ENCODE peak calls at places on chromosomes 12 and 14, in ten cellular contexts. One of them, this sample, is unnamed.

GRCh38 chr14:73290279-73290678 is 53.0 kb downstream of the PAPLN start:
- DNase-seq in transverse colon: no peak
- DNase-seq in A549: no peak
- DNase-seq in IMR-90: peak; percentile 37
- DNase-seq in right lobe of liver: no peak
- DNase-seq in vagina: no peak
- DNase-seq in uterus: no peak
- DNase-seq in thyroid gland: no peak
- DNase-seq in heart left ventricle: no peak
- DNase-seq in HCT116: no peak
- DNase-seq in this sample: no peak

GRCh38 chr14:92959189-92959531 is 36.2 kb downstream of the CHGA start:
- DNase-seq in transverse colon: no peak
- DNase-seq in A549: no peak
- DNase-seq in IMR-90: no peak
- DNase-seq in right lobe of liver: no peak
- DNase-seq in vagina: no peak
- DNase-seq in uterus: no peak
- DNase-seq in thyroid gland: no peak
- DNase-seq in heart left ventricle: no peak
- DNase-seq in HCT116: no peak
- DNase-seq in this sample: no peak

GRCh38 chr14:64249363-64249762 is 44.8 kb downstream of the ESR2 start:
- DNase-seq in transverse colon: no peak
- DNase-seq in A549: no peak
- DNase-seq in IMR-90: no peak
- DNase-seq in right lobe of liver: no peak
- DNase-seq in vagina: no peak
- DNase-seq in uterus: no peak
- DNase-seq in thyroid gland: no peak
- DNase-seq in heart left ventricle: no peak
- DNase-seq in HCT116: no peak
- DNase-seq in this sample: no peak

GRCh38 chr12:69994593-69995222 is 169.7 kb downstream of the MYRFL start:
- DNase-seq in transverse colon: peak; percentile 71
- DNase-seq in A549: no peak
- DNase-seq in IMR-90: no peak
- DNase-seq in right lobe of liver: no peak
- DNase-seq in vagina: no peak
- DNase-seq in uterus: no peak
- DNase-seq in thyroid gland: no peak
- DNase-seq in heart left ventricle: no peak
- DNase-seq in HCT116: no peak
- DNase-seq in this sample: no peak

GRCh38 chr14:60862283-60862682 is 118.6 kb downstream of the TRMT5 start:
- DNase-seq in transverse colon: peak; percentile 82
- DNase-seq in A549: no peak
- DNase-seq in IMR-90: no peak
- DNase-seq in right lobe of liver: no peak
- DNase-seq in vagina: no peak
- DNase-seq in uterus: peak; percentile 61
- DNase-seq in thyroid gland: peak; percentile 81
- DNase-seq in heart left ventricle: peak; percentile 31
- DNase-seq in HCT116: no peak
- DNase-seq in this sample: peak; percentile 47

GRCh38 chr14:64758025-64758521 is 53.8 kb downstream of the PLEKHG3 start:
- DNase-seq in transverse colon: peak; percentile 39
- DNase-seq in A549: peak; percentile 45
- DNase-seq in IMR-90: peak; percentile 66
- DNase-seq in right lobe of liver: no peak
- DNase-seq in vagina: no peak
- DNase-seq in uterus: peak; percentile 65
- DNase-seq in thyroid gland: peak; percentile 70
- DNase-seq in heart left ventricle: no peak
- DNase-seq in HCT116: no peak
- DNase-seq in this sample: peak; percentile 57

GRCh38 chr12:93777249-93777648 is 100.1 kb downstream of the CRADD start:
- DNase-seq in transverse colon: no peak
- DNase-seq in A549: no peak
- DNase-seq in IMR-90: peak; percentile 67
- DNase-seq in right lobe of liver: no peak
- DNase-seq in vagina: no peak
- DNase-seq in uterus: no peak
- DNase-seq in thyroid gland: no peak
- DNase-seq in heart left ventricle: peak; percentile 43
- DNase-seq in HCT116: no peak
- DNase-seq in this sample: no peak

GRCh38 chr12:50637870-50638481 is 125.9 kb upstream of the ATF1 start:
- DNase-seq in transverse colon: no peak
- DNase-seq in A549: peak; percentile 54
- DNase-seq in IMR-90: peak; percentile 69
- DNase-seq in right lobe of liver: no peak
- DNase-seq in vagina: no peak
- DNase-seq in uterus: no peak
- DNase-seq in thyroid gland: no peak
- DNase-seq in heart left ventricle: no peak
- DNase-seq in HCT116: no peak
- DNase-seq in this sample: no peak

GRCh38 chr12:49553512-49554088 is 14.3 kb downstream of the MCRS1 start:
- DNase-seq in transverse colon: no peak
- DNase-seq in A549: peak; percentile 68
- DNase-seq in IMR-90: no peak
- DNase-seq in right lobe of liver: no peak
- DNase-seq in vagina: no peak
- DNase-seq in uterus: no peak
- DNase-seq in thyroid gland: no peak
- DNase-seq in heart left ventricle: no peak
- DNase-seq in HCT116: peak; percentile 45
- DNase-seq in this sample: no peak

GRCh38 chr12:77122236-77122635 is 56.9 kb upstream of the E2F7 start:
- DNase-seq in transverse colon: no peak
- DNase-seq in A549: peak; percentile 57
- DNase-seq in IMR-90: peak; percentile 97
- DNase-seq in right lobe of liver: no peak
- DNase-seq in vagina: no peak
- DNase-seq in uterus: no peak
- DNase-seq in thyroid gland: no peak
- DNase-seq in heart left ventricle: no peak
- DNase-seq in HCT116: peak; percentile 57
- DNase-seq in this sample: no peak

GRCh38 chr14:104352493-104353220 is 214.3 kb downstream of the KIF26A start:
- DNase-seq in transverse colon: no peak
- DNase-seq in A549: no peak
- DNase-seq in IMR-90: no peak
- DNase-seq in right lobe of liver: no peak
- DNase-seq in vagina: no peak
- DNase-seq in uterus: no peak
- DNase-seq in thyroid gland: no peak
- DNase-seq in heart left ventricle: no peak
- DNase-seq in HCT116: no peak
- DNase-seq in this sample: no peak

GRCh38 chr12:110641512-110641911 is 27.6 kb downstream of the TCTN1 start:
- DNase-seq in transverse colon: no peak
- DNase-seq in A549: no peak
- DNase-seq in IMR-90: peak; percentile 23
- DNase-seq in right lobe of liver: no peak
- DNase-seq in vagina: no peak
- DNase-seq in uterus: peak; percentile 47
- DNase-seq in thyroid gland: no peak
- DNase-seq in heart left ventricle: peak; percentile 53
- DNase-seq in HCT116: no peak
- DNase-seq in this sample: no peak

GRCh38 chr12:80777587-80777986 is 60.9 kb downstream of the MYF5 start:
- DNase-seq in transverse colon: no peak
- DNase-seq in A549: no peak
- DNase-seq in IMR-90: no peak
- DNase-seq in right lobe of liver: no peak
- DNase-seq in vagina: no peak
- DNase-seq in uterus: no peak
- DNase-seq in thyroid gland: no peak
- DNase-seq in heart left ventricle: no peak
- DNase-seq in HCT116: no peak
- DNase-seq in this sample: no peak

GRCh38 chr12:28568083-28568482 is 377.8 kb downstream of the CCDC91 start:
- DNase-seq in transverse colon: peak; percentile 14
- DNase-seq in A549: peak; percentile 30
- DNase-seq in IMR-90: peak; percentile 95
- DNase-seq in right lobe of liver: no peak
- DNase-seq in vagina: no peak
- DNase-seq in uterus: peak; percentile 30
- DNase-seq in thyroid gland: no peak
- DNase-seq in heart left ventricle: no peak
- DNase-seq in HCT116: no peak
- DNase-seq in this sample: no peak

GRCh38 chr12:124837958-124838803 is 25.5 kb downstream of the SCARB1 start:
- DNase-seq in transverse colon: peak; percentile 93
- DNase-seq in A549: peak; percentile 99
- DNase-seq in IMR-90: peak; percentile 98
- DNase-seq in right lobe of liver: peak; percentile 95
- DNase-seq in vagina: no peak
- DNase-seq in uterus: peak; percentile 90
- DNase-seq in thyroid gland: no peak
- DNase-seq in heart left ventricle: peak; percentile 80
- DNase-seq in HCT116: peak; percentile 94
- DNase-seq in this sample: peak; percentile 89

GRCh38 chr14:104870368-104871144 is 5.5 kb downstream of the CEP170B start:
- DNase-seq in transverse colon: peak; percentile 44
- DNase-seq in A549: no peak
- DNase-seq in IMR-90: no peak
- DNase-seq in right lobe of liver: peak; percentile 46
- DNase-seq in vagina: no peak
- DNase-seq in uterus: no peak
- DNase-seq in thyroid gland: no peak
- DNase-seq in heart left ventricle: no peak
- DNase-seq in HCT116: no peak
- DNase-seq in this sample: peak; percentile 58

DNA sequence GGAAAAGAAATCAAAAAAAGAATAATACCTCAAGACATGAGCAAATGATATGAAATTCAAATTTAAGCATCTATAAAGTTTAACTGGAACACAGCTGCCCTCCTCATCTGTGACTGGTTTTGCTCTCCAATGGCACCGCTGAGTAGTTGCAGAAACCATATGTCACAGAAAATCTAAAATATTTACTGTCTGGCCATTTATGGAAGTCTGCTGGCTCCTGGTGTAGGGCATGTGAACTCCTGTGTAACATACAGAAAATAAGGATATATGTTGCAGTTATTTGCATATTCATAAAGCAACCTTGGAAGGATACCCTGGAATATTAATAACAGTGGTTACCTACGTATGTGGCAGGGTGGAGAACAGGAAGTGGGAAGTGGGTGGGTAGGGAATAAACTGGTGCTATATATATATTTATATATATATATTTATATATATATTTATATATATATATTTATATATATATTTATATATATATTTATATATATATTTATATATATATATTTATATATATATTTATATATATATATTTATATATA is 48.3 kb downstream of the LTBP2 start:
- DNase-seq in transverse colon: no peak
- DNase-seq in A549: no peak
- DNase-seq in IMR-90: peak; percentile 31
- DNase-seq in right lobe of liver: no peak
- DNase-seq in vagina: no peak
- DNase-seq in uterus: no peak
- DNase-seq in thyroid gland: no peak
- DNase-seq in heart left ventricle: no peak
- DNase-seq in HCT116: no peak
- DNase-seq in this sample: no peak
- TF ChIP-seq CTCF in transverse colon: no peak
- TF ChIP-seq CTCF in A549: no peak
- TF ChIP-seq CTCF in IMR-90: no peak
- TF ChIP-seq CTCF in right lobe of liver: no peak
- TF ChIP-seq CTCF in vagina: no peak
- TF ChIP-seq CTCF in uterus: no peak
- TF ChIP-seq CTCF in thyroid gland: no peak
- TF ChIP-seq CTCF in heart left ventricle: no peak
- TF ChIP-seq CTCF in HCT116: no peak
- TF ChIP-seq CTCF in this sample: no peak

GRCh38 chr14:68791078-68791983 is 1.5 kb downstream of the ZFP36L1 start:
- DNase-seq in transverse colon: no peak
- DNase-seq in A549: peak; percentile 38
- DNase-seq in IMR-90: no peak
- DNase-seq in right lobe of liver: no peak
- DNase-seq in vagina: no peak
- DNase-seq in uterus: peak; percentile 26
- DNase-seq in thyroid gland: no peak
- DNase-seq in heart left ventricle: no peak
- DNase-seq in HCT116: no peak
- DNase-seq in this sample: peak; percentile 47
- TF ChIP-seq POLR2A in transverse colon: no peak
- TF ChIP-seq POLR2A in A549: no peak
- TF ChIP-seq POLR2A in IMR-90: no peak
- TF ChIP-seq POLR2A in right lobe of liver: no peak
- TF ChIP-seq POLR2A in vagina: no peak
- TF ChIP-seq POLR2A in uterus: no peak
- TF ChIP-seq POLR2A in thyroid gland: no peak
- TF ChIP-seq POLR2A in heart left ventricle: no peak
- TF ChIP-seq POLR2A in HCT116: no peak
- TF ChIP-seq POLR2A in this sample: peak; percentile 45

DNA sequence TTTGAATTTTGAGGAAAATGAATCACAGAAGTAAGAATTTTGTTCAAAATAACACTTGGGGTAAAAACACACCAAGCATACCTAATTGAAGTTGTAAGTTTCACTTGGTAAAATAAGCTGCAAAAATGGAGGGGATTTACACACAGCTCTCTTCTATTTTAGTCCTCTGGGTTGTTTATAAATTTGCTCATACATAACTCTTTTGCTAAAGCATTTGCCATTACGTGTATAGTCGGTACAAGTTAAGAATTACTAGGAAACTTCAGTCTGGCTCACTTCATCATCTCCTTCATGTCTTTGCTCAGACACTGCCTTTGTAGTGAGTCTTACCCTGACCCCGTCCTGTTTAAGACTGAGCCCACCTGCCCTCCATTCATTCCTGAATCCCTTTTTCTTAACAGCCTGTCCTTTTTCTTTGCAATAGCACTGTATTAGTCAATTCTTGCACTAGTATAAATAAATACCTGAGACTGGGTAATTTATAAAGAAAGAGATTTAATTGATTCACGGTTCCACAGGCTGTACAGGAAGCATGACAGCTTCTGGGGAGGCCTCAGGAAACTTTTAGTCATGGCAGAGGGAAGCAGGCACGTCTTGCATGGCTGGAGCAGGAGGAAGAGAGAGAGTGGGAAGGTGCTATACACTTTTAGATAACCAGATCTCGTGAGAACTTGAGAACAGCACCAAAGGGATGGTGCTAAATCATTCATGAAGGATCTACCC is 451.1 kb downstream of the PCNX1 start:
- DNase-seq in transverse colon: no peak
- DNase-seq in A549: no peak
- DNase-seq in IMR-90: peak; percentile 82
- DNase-seq in right lobe of liver: no peak
- DNase-seq in vagina: no peak
- DNase-seq in uterus: no peak
- DNase-seq in thyroid gland: no peak
- DNase-seq in heart left ventricle: no peak
- DNase-seq in HCT116: no peak
- DNase-seq in this sample: no peak
- TF ChIP-seq CTCF in transverse colon: no peak
- TF ChIP-seq CTCF in A549: no peak
- TF ChIP-seq CTCF in IMR-90: no peak
- TF ChIP-seq CTCF in right lobe of liver: no peak
- TF ChIP-seq CTCF in vagina: no peak
- TF ChIP-seq CTCF in uterus: no peak
- TF ChIP-seq CTCF in thyroid gland: no peak
- TF ChIP-seq CTCF in heart left ventricle: no peak
- TF ChIP-seq CTCF in HCT116: no peak
- TF ChIP-seq CTCF in this sample: no peak

GRCh38 chr12:6961695-6962284 is 8.7 kb downstream of the PHB2 start:
- DNase-seq in transverse colon: peak; percentile 85
- DNase-seq in A549: peak; percentile 89
- DNase-seq in IMR-90: peak; percentile 77
- DNase-seq in right lobe of liver: peak; percentile 55
- DNase-seq in vagina: no peak
- DNase-seq in uterus: peak; percentile 73
- DNase-seq in thyroid gland: peak; percentile 78
- DNase-seq in heart left ventricle: peak; percentile 71
- DNase-seq in HCT116: peak; percentile 73
- DNase-seq in this sample: peak; percentile 75
- TF ChIP-seq POLR2A in transverse colon: peak; percentile 48
- TF ChIP-seq POLR2A in A549: peak; percentile 28
- TF ChIP-seq POLR2A in IMR-90: no peak
- TF ChIP-seq POLR2A in right lobe of liver: peak; percentile 7
- TF ChIP-seq POLR2A in vagina: no peak
- TF ChIP-seq POLR2A in uterus: no peak
- TF ChIP-seq POLR2A in thyroid gland: no peak
- TF ChIP-seq POLR2A in heart left ventricle: peak; percentile 12
- TF ChIP-seq POLR2A in HCT116: no peak
- TF ChIP-seq POLR2A in this sample: no peak

This sample was measured in body of pancreas.